ENCODE peak calls at places on chromosomes 1 and 21, in four cellular contexts. I, Z, K and E are unnamed samples.

GRCh38 chr21:41481191-41481590 is 26.8 kb downstream of the TMPRSS2 start:
- DNase-seq in Z (no peak), K (no peak), I (no peak), E (peak)

GRCh38 chr21:21002137-21002536 is 3.9 kb downstream of the NCAM2 start:
- DNase-seq in I (no peak), Z (no peak), K (no peak), E (no peak)

GRCh38 chr1:70071597-70071996 is 133.8 kb downstream of the LRRC40 start:
- DNase-seq in K (no peak), Z (no peak), I (no peak), E (no peak)

GRCh38 chr21:17195965-17196364 is 316.9 kb upstream of the CXADR start:
- DNase-seq in I (no peak), K (no peak), Z (no peak), E (no peak)

GRCh38 chr1:29415156-29415830 is 179.0 kb downstream of the PTPRU start:
- DNase-seq in K (no peak), I (no peak), Z (peak), E (peak)

GRCh38 chr1:81545734-81546133 is 255.0 kb upstream of the ADGRL2 start:
- DNase-seq in Z (no peak), I (no peak), K (no peak), E (no peak)

GRCh38 chr1:231274119-231274825 is 33.3 kb downstream of the GNPAT start:
- DNase-seq in K (no peak), I (no peak), Z (no peak), E (no peak)

GRCh38 chr1:203291201-203292096 is 13.9 kb upstream of the BTG2 start:
- DNase-seq in Z (no peak), K (peak), I (no peak), E (peak)

GRCh38 chr1:56586502-56586901 is 7.1 kb upstream of the PLPP3 start:
- DNase-seq in Z (no peak), I (no peak), K (no peak), E (no peak)

GRCh38 chr1:40373323-40374283 is at the start of gene SMAP2:
- DNase-seq in I (peak), K (peak), Z (peak), E (peak)

GRCh38 chr1:36553591-36554417 is 71.1 kb upstream of the CSF3R start:
- DNase-seq in Z (peak), I (no peak), K (peak), E (peak)

GRCh38 chr1:1463312-1463711 is 8.3 kb upstream of the ATAD3B start:
- DNase-seq in I (no peak), Z (no peak), K (no peak), E (no peak)
- H3K27ac ChIP-seq in I (no peak), Z (no peak), K (no peak), E (no peak)

GRCh38 chr1:42317308-42317707 is 17.7 kb downstream of the FOXJ3 start:
- DNase-seq in Z (no peak), I (no peak), K (no peak), E (no peak)

GRCh38 chr1:42319128-42319851 is 15.7 kb downstream of the FOXJ3 start:
- DNase-seq in K (no peak), Z (no peak), I (no peak), E (no peak)

GRCh38 chr1:42319871-42320484 is 15.1 kb downstream of the FOXJ3 start:
- DNase-seq in Z (no peak), K (no peak), I (no peak), E (no peak)

GRCh38 chr1:42320689-42321088 is 14.3 kb downstream of the FOXJ3 start:
- DNase-seq in K (no peak), I (no peak), Z (peak), E (no peak)

DNA sequence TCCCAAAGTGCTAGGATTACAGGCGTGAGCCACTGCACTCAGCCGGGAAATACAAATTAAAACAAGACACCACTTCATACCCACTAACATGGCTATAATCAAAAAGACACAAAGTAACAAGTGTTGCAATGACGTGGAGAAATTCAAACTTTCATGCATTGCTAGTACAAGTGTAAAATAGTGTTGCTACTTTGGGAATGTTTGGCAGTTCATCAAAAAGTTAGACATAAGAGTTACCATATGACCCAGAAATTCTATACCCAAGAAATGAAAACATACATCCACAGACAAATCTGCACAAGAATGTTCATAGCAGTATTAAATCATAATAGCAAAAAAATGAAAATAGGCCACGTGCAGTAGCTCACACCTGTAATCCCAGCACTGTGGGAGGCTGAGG is 16.4 kb downstream of the FOXJ3 start:
- DNase-seq in Z (no peak), K (no peak), I (no peak), E (no peak)
- H3K4me3 ChIP-seq in Z (no peak), K (no peak), I (no peak), E (no peak)

GRCh38 chr1:221716713-221717490 is 25.0 kb downstream of the DUSP10 start:
- DNase-seq in I (no peak), Z (peak), K (no peak), E (no peak)

GRCh38 chr1:221717491-221717865 is 24.4 kb downstream of the DUSP10 start:
- DNase-seq in I (no peak), K (no peak), Z (no peak), E (no peak)

GRCh38 chr1:221712776-221713431 is 29.0 kb downstream of the DUSP10 start:
- DNase-seq in I (no peak), K (no peak), Z (no peak), E (no peak)

GRCh38 chr1:221714227-221715116 is 27.4 kb downstream of the DUSP10 start:
- DNase-seq in I (no peak), Z (no peak), K (no peak), E (no peak)

GRCh38 chr1:221715321-221716169 is 26.3 kb downstream of the DUSP10 start:
- DNase-seq in I (no peak), Z (no peak), K (no peak), E (no peak)
- H3K27ac ChIP-seq in I (peak), Z (no peak), K (no peak), E (no peak)

DNA sequence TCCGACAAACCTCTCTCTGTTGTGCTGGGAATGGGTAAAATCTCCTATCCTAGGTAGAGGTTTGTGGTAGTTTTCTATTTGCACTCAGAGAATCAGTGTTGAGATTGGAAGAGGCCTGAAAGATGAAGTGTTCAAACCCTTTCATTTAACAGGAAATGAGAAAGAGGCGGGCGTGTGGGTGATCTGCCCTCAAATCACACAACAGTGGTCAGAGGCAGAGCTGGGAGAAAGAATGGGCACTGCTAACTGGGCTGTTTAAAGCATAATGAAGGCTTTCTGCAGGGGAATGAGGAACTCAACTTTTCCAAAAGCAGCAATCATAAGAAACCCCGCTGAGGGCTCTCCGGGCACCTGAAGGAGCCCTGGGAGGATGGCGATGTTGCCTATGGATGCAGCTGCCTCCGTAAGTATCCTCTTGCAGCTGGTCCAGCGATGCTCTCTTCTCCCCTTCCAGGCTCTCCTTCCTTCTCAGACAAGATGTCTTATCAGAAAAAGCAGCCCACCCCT is 1.0 kb downstream of the LORICRIN start:
- DNase-seq in K (no peak), Z (no peak), I (no peak), E (no peak)
- H3K4me3 ChIP-seq in K (peak), Z (peak), I (peak), E (no peak)

DNA sequence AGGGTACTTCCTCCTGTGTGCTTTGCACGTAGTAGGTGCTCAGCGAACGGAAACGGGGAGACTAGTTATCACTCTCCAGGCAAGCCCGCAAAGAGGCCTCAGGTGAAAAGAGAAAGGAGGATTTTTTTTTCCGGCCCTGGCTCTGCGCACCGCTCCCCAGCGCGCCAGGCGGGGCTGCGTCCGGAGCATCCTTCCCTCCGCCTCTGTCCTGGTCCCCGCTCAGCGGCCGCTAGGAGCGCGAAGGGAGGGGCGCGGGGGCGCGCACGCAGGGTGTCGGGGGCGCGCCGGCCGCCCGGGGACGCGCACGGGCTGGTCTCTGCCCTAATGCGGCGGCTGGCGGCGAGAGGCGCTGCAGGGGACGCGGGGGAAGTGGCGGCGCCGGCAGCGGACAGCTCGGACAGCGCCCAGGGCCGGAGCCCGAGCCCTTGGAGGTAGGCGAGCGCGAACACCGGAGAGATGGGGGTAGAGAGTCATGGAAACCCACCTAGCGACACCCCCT is 42.3 kb upstream of the NFASC start:
- DNase-seq in K (peak), Z (peak), I (no peak), E (peak)
- H3K27ac ChIP-seq in K (peak), Z (no peak), I (peak), E (peak)

DNA sequence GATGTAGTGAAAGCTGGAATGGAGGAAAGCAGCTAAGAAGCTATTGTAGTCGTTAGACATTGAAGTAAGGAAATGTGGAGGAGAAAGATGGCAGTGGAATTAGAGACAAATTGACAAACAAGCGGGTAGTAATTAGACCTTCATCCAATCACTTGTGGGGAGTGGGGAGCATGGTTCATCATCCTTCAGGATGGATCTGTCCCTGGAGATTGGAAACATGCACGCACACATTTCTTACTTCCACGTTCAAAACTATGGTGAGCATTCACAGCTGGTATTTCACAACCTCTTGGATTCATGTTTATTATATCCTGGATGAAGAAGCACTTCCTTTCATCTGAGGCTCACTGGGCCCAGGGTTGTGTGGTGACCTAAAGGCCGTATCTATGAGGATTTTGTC is 188.0 kb downstream of the ST6GALNAC3 start:
- DNase-seq in Z (no peak), I (no peak), K (no peak), E (no peak)
- H3K4me3 ChIP-seq in Z (no peak), I (no peak), K (no peak), E (no peak)

DNA sequence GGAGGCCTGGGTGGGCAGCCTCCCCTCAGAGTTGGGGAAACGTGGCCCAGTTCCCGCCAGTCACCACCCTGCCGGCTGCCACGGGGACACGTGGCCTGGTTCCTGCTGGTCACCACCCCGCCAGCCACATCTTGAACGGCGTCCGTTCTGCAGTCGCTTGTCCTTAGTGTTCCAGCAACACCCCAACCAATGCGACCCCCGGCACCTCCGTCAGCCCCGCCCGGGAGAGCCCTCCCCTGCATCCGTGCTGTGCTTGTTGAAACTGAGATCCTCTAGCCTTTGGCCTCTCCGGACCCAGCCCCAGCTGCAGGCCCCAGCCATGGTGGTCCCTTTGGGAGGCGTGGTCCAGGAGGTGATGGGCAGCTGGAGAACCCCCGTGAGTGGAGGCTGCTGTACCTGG is 18.7 kb downstream of the PRKCZ start:
- DNase-seq in I (no peak), K (no peak), Z (no peak), E (no peak)
- H3K27ac ChIP-seq in I (no peak), K (no peak), Z (no peak), E (no peak)

GRCh38 chr21:45540601-45540970 is 1.7 kb downstream of the SLC19A1 start:
- DNase-seq in K (no peak), I (no peak), Z (no peak), E (peak)
- H3K4me3 ChIP-seq in K (no peak), I (no peak), Z (no peak), E (no peak)